ENCODE peak calls at places on chromosomes 7 and 10, in five cellular contexts. K is amygdala, W is upper lobe of right lung, F is OCI-LY7, V is foreskin fibroblast. P is an unnamed sample.

GRCh38 chr10:125721035-125721434 is 1.5 kb downstream of the EDRF1 start:
- DNase-seq in K (no peak), V (no peak), W (no peak), F (peak; percentile 89), P (no peak)

GRCh38 chr7:45917658-45918057 is 3.4 kb downstream of the IGFBP3 start:
- DNase-seq in V (peak; percentile 85), W (peak; percentile 87), F (peak; percentile 67), K (no peak), P (no peak)

GRCh38 chr10:44959243-44960097 is at the start of gene RASSF4:
- DNase-seq in K (peak; percentile 60), V (peak; percentile 93), W (peak; percentile 98), F (peak; percentile 92), P (no peak)

GRCh38 chr7:69845721-69846495 is 247.6 kb downstream of the AUTS2 start:
- DNase-seq in F (peak; percentile 47), W (no peak), V (no peak), K (no peak), P (no peak)

GRCh38 chr10:7659560-7659959 is 7.2 kb downstream of the ITIH5 start:
- DNase-seq in V (no peak), W (no peak), K (no peak), F (no peak), P (no peak)

GRCh38 chr10:58019863-58020537 is 247.7 kb downstream of the IPMK start:
- DNase-seq in W (no peak), K (no peak), V (no peak), F (no peak), P (no peak)

GRCh38 chr7:11327633-11328032 is 354.0 kb downstream of the PHF14 start:
- DNase-seq in F (no peak), K (no peak), V (no peak), W (no peak), P (no peak)

GRCh38 chr7:15459018-15459621 is 102.7 kb downstream of the AGMO start:
- DNase-seq in V (peak; percentile 33), W (no peak), F (no peak), K (no peak), P (no peak)

GRCh38 chr7:31938650-31939049 is 131.6 kb downstream of the PDE1C start:
- DNase-seq in F (no peak), V (peak; percentile 5), W (no peak), K (no peak), P (no peak)

P was measured in cortex of kidney.